ENCODE peak calls at places on chromosomes 11 and 22, in four cellular contexts. One of them, this sample, is unnamed.

GRCh38 chr11:92204731-92205130 is 19.9 kb upstream of the FAT3 start:
- DNase-seq in HepG2: no peak
- DNase-seq in H1: no peak
- DNase-seq in K562: no peak
- DNase-seq in this sample: no peak

GRCh38 chr11:15865212-15865987 is 490.9 kb downstream of the SOX6 start:
- DNase-seq in K562: no peak
- DNase-seq in H1: no peak
- DNase-seq in HepG2: no peak
- DNase-seq in this sample: no peak

GRCh38 chr11:6568191-6568918 is 35.1 kb downstream of the RRP8 start:
- DNase-seq in HepG2: no peak
- DNase-seq in H1: peak
- DNase-seq in K562: peak
- DNase-seq in this sample: no peak

GRCh38 chr11:45651156-45651555 is 14.3 kb downstream of the CHST1 start:
- DNase-seq in HepG2: no peak
- DNase-seq in H1: no peak
- DNase-seq in K562: no peak
- DNase-seq in this sample: no peak

GRCh38 chr22:47597041-47597440 is 834.6 kb downstream of the TBC1D22A start:
- DNase-seq in K562: no peak
- DNase-seq in HepG2: no peak
- DNase-seq in H1: no peak
- DNase-seq in this sample: no peak

GRCh38 chr11:68959465-68960298 is 21.1 kb downstream of the MRGPRD start:
- DNase-seq in HepG2: no peak
- DNase-seq in H1: no peak
- DNase-seq in K562: no peak
- DNase-seq in this sample: no peak

GRCh38 chr11:115580416-115580815 is 76.2 kb upstream of the CADM1 start:
- DNase-seq in K562: no peak
- DNase-seq in H1: no peak
- DNase-seq in HepG2: no peak
- DNase-seq in this sample: no peak

GRCh38 chr22:46892866-46893265 is 130.4 kb downstream of the TBC1D22A start:
- DNase-seq in K562: no peak
- DNase-seq in H1: no peak
- DNase-seq in HepG2: no peak
- DNase-seq in this sample: no peak

GRCh38 chr11:115665345-115665901 is 161.2 kb upstream of the CADM1 start:
- DNase-seq in HepG2: no peak
- DNase-seq in H1: no peak
- DNase-seq in K562: no peak
- DNase-seq in this sample: no peak

GRCh38 chr11:90911192-90911591 is 688.3 kb upstream of the CHORDC1 start:
- DNase-seq in HepG2: no peak
- DNase-seq in H1: no peak
- DNase-seq in K562: no peak
- DNase-seq in this sample: no peak

GRCh38 chr22:38862375-38863329 is 9.4 kb downstream of the CBX6 start:
- DNase-seq in HepG2: no peak
- DNase-seq in K562: no peak
- DNase-seq in H1: no peak
- DNase-seq in this sample: no peak

GRCh38 chr22:44130076-44130711 is 50.5 kb upstream of the PARVG start:
- DNase-seq in H1: no peak
- DNase-seq in K562: no peak
- DNase-seq in HepG2: no peak
- DNase-seq in this sample: no peak

GRCh38 chr22:39179401-39179827 is 26.9 kb upstream of the CBX7 start:
- DNase-seq in H1: peak
- DNase-seq in HepG2: no peak
- DNase-seq in K562: peak
- DNase-seq in this sample: no peak

GRCh38 chr11:133921513-133921912 is 35.3 kb downstream of the IGSF9B start:
- DNase-seq in HepG2: no peak
- DNase-seq in H1: no peak
- DNase-seq in K562: no peak
- DNase-seq in this sample: no peak

GRCh38 chr11:132101861-132102260 is 731.4 kb downstream of the NTM start:
- DNase-seq in K562: no peak
- DNase-seq in HepG2: no peak
- DNase-seq in H1: no peak
- DNase-seq in this sample: no peak

GRCh38 chr11:94650756-94651155 is 83.6 kb downstream of the PIWIL4 start:
- DNase-seq in K562: no peak
- DNase-seq in H1: no peak
- DNase-seq in HepG2: no peak
- DNase-seq in this sample: no peak

GRCh38 chr11:29751618-29752017 is 265.2 kb downstream of the KCNA4 start:
- DNase-seq in HepG2: no peak
- DNase-seq in H1: no peak
- DNase-seq in K562: no peak
- DNase-seq in this sample: no peak

GRCh38 chr11:113091578-113091844 is 130.3 kb downstream of the NCAM1 start:
- DNase-seq in HepG2: no peak
- DNase-seq in K562: no peak
- DNase-seq in H1: no peak
- DNase-seq in this sample: no peak

GRCh38 chr22:16917144-16918003 is 90.6 kb downstream of the GAB4 start:
- DNase-seq in K562: peak
- DNase-seq in H1: peak
- DNase-seq in HepG2: peak
- DNase-seq in this sample: peak

GRCh38 chr11:83813296-83813695 is 527.1 kb upstream of the CCDC90B start:
- DNase-seq in HepG2: no peak
- DNase-seq in H1: no peak
- DNase-seq in K562: no peak
- DNase-seq in this sample: no peak

GRCh38 chr22:43006753-43007152 is 8.2 kb downstream of the PACSIN2 start:
- DNase-seq in K562: no peak
- DNase-seq in HepG2: no peak
- DNase-seq in H1: no peak
- DNase-seq in this sample: no peak

GRCh38 chr11:72594493-72595291 is 79.5 kb downstream of the PDE2A start:
- DNase-seq in K562: no peak
- DNase-seq in H1: no peak
- DNase-seq in HepG2: no peak
- DNase-seq in this sample: no peak

GRCh38 chr11:120554771-120555432 is 43.4 kb downstream of the GRIK4 start:
- DNase-seq in H1: no peak
- DNase-seq in HepG2: no peak
- DNase-seq in K562: no peak
- DNase-seq in this sample: no peak
- TF ChIP-seq CHD2 in H1: no peak
- TF ChIP-seq CHD2 in HepG2: no peak
- TF ChIP-seq CHD2 in K562: no peak
- TF ChIP-seq CHD2 in this sample: no peak

GRCh38 chr11:32386770-32387377 is 48.5 kb downstream of the WT1 start:
- DNase-seq in K562: peak
- DNase-seq in HepG2: no peak
- DNase-seq in H1: no peak
- DNase-seq in this sample: no peak
- TF ChIP-seq RNF2 in K562: peak
- TF ChIP-seq RNF2 in HepG2: no peak
- TF ChIP-seq RNF2 in H1: no peak
- TF ChIP-seq RNF2 in this sample: no peak

DNA sequence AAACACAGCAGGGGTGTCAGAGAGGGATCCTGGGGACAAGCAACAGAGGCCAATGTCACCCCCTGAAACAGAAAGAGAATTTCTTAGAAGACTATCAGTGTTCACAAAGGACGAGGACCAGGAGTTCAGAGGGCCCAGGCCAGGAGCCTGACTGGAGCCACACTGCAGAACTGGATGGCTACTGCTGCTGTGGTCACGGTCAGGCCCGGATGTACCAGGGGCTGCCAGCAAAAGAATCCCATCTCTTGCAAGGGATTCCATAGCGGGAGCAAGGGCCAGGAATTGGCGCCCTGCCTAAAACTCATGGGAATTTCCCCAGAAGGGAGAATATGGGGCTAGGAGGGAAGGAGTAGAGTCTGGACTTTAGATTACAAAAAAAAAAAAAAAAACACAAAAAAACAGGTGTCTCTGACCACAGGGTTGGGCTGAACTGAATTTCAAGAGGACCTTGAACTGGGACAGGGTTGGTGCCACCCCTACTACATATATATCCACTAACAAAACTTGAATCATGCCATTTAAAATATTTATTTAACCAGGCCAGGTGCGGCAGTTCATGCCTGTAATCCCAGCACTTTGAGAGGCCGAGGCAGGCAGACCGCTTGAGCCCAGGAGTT is 15.7 kb upstream of the KCTD14 start:
- DNase-seq in K562: no peak
- DNase-seq in HepG2: peak
- DNase-seq in H1: no peak
- DNase-seq in this sample: no peak
- TF ChIP-seq CHD2 in K562: no peak
- TF ChIP-seq CHD2 in HepG2: no peak
- TF ChIP-seq CHD2 in H1: no peak
- TF ChIP-seq CHD2 in this sample: no peak

GRCh38 chr11:82698576-82699352 is 34.9 kb downstream of the FAM181B start:
- DNase-seq in K562: no peak
- DNase-seq in H1: no peak
- DNase-seq in HepG2: no peak
- DNase-seq in this sample: no peak
- TF ChIP-seq RNF2 in K562: no peak
- TF ChIP-seq RNF2 in H1: no peak
- TF ChIP-seq RNF2 in HepG2: no peak
- TF ChIP-seq RNF2 in this sample: no peak

DNA sequence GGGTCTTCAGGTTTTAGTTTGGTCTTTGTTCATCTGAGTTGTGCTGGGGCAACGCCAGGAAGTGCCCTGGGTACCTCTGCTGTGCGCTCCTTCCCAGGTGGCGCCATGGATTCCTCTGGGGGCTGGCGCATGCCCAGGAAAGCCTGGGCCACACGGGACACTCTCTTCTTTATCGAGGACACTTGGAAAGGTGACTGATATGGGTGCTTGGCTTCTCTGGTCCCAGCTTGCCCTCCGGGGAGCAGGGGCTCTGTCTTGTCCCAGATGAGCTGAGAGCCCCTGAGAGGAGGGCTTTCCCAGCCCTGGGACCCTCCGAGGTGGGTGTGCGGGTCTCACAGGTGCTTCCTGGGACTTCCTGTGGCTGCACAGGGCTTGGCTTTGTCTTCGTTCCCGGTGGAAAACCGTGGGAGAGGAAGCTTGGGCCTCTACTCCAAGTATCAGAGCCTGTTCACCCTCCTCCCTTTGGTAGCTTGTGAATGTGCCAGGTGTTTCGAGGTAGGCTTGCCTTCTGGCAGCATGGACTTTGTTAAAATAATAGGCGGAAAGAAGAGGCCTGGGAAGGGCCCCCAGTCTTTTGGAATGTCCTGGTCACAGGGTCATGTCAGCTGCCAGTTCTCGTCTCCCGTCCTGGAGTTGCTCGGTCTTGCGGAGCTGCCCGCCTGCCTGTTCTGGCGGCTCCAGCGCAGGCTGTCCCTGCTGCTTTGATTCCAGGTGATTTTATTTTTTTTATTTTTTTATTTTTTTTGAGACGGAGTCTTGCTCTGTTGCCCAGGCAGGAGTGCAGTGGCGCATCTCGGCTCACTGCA is 10.1 kb upstream of the NEAT1 start:
- DNase-seq in HepG2: no peak
- DNase-seq in H1: no peak
- DNase-seq in K562: no peak
- DNase-seq in this sample: no peak
- TF ChIP-seq CHD2 in HepG2: no peak
- TF ChIP-seq CHD2 in H1: no peak
- TF ChIP-seq CHD2 in K562: no peak
- TF ChIP-seq CHD2 in this sample: no peak

DNA sequence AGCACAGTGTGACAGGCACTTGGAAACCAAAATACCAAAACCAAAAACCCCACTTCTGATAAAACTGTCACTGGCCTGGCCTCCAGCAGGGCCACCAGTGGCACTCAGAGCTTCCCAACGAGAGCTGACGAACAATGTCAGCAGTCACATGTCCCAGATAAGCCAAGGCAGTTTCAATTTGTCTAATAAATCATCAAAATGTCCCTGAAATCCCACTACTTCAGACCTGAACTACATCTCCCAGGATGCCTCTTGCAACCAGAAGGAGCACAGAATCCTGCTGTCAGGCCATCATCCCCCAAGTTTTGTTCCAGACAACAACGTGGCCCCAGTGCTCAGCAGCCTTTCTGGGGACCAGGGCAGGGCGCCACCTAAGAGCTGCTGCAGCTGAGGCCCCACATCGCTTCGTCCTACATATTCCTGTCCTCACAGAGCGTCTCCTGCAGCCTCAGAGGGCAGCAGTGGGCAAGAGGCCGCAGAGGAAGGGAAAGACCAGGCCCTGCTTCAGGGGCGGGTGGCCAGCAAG is 25.1 kb downstream of the LRFN4 start:
- DNase-seq in HepG2: no peak
- DNase-seq in K562: no peak
- DNase-seq in H1: no peak
- DNase-seq in this sample: no peak
- TF ChIP-seq RNF2 in HepG2: no peak
- TF ChIP-seq RNF2 in K562: no peak
- TF ChIP-seq RNF2 in H1: no peak
- TF ChIP-seq RNF2 in this sample: no peak

GRCh38 chr11:1852271-1852877 is 510 bp upstream of the LSP1 start:
- DNase-seq in K562: no peak
- DNase-seq in H1: no peak
- DNase-seq in HepG2: no peak
- DNase-seq in this sample: no peak
- TF ChIP-seq CHD2 in K562: no peak
- TF ChIP-seq CHD2 in H1: no peak
- TF ChIP-seq CHD2 in HepG2: no peak
- TF ChIP-seq CHD2 in this sample: no peak

DNA sequence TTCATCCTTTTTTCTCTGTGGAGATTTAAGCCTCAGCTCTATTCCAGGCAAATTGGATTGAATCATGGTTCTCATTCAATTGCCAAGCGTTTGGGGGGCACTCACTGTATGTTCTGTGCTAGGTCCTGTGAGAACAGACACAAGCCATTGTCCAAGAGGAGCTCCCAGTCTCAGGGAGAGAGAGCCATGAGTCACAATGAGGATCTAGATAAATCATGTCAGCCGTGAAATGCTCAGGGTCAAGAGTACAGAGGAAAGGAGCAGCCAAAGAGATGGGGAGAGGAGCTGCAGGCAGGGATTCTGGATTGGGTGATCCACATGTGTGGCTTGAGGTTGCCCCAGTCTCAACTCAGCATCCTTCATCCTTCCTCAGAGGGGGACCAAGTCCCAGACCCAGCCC is 93.6 kb downstream of the FEZ1 start:
- DNase-seq in HepG2: no peak
- DNase-seq in H1: no peak
- DNase-seq in K562: no peak
- DNase-seq in this sample: no peak
- TF ChIP-seq RNF2 in HepG2: no peak
- TF ChIP-seq RNF2 in H1: no peak
- TF ChIP-seq RNF2 in K562: no peak
- TF ChIP-seq RNF2 in this sample: no peak

DNA sequence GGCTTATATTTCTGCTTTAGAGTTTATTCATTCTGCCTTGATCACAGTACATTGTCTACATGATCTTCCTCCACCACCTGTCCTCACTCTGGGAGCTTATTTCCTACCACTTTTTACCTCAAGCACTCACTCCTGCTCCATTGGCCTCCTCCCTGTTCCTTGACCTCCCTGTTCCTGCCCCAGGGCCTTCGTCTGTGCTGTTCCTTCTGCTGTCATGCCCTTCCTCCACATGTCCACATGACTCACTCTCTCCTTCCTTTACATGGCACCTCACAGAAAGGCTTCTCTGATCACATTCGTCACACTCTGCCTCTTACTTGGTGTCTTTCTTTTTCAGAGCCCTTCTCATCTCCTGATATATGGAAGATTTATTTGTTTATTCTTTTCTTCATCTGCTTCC is 103.0 kb downstream of the FBXO7 start:
- DNase-seq in HepG2: no peak
- DNase-seq in H1: no peak
- DNase-seq in K562: no peak
- DNase-seq in this sample: no peak
- TF ChIP-seq CHD2 in HepG2: no peak
- TF ChIP-seq CHD2 in H1: no peak
- TF ChIP-seq CHD2 in K562: no peak
- TF ChIP-seq CHD2 in this sample: no peak